ENCODE peak calls at places on chromosomes 4 and X, in nine cellular contexts. M is neuronal stem cell, B is MM.1S, X is neural progenitor cell, H is IMR-90, K is fibroblast of lung, E is OCI-LY7, G is SK-N-SH, Y is trophoblast cell. Z is an unnamed sample. For H3K4me1, the result is how much of the 10 kb centered on the place peaks cover.

GRCh38 chr4:7017446-7018048 is 25.6 kb upstream of the TADA2B start:
- DNase-seq in M (no peak), B (no peak), X (no peak), H (no peak), K (no peak), E (no peak), G (no peak), Y (no peak), Z (no peak)

GRCh38 chr4:150906987-150907633 is 108.0 kb downstream of the LRBA start:
- DNase-seq in M (peak), B (no peak), X (peak), H (no peak), K (peak), E (no peak), G (no peak), Y (no peak), Z (no peak)

GRCh38 chr4:158015241-158015640 is 157.6 kb downstream of the GASK1B start:
- DNase-seq in M (no peak), B (no peak), X (no peak), H (peak), K (peak), E (no peak), G (no peak), Y (no peak), Z (peak)

GRCh38 chrX:9493936-9494335 is 29.1 kb downstream of the TBL1X start:
- DNase-seq in M (no peak), B (no peak), X (no peak), H (no peak), K (peak), E (no peak), G (no peak), Y (no peak), Z (no peak)

GRCh38 chrX:57674861-57675260 is 5.2 kb downstream of the NLRP2B start:
- DNase-seq in M (no peak), B (no peak), X (no peak), H (no peak), K (no peak), E (no peak), G (no peak), Y (no peak), Z (no peak)

GRCh38 chrX:55039471-55039870 is 8.7 kb upstream of the ALAS2 start:
- DNase-seq in M (no peak), B (no peak), X (no peak), H (no peak), K (peak), E (no peak), G (no peak), Y (peak), Z (peak)

GRCh38 chrX:50838820-50839600 is 25.0 kb upstream of the SHROOM4 start:
- DNase-seq in M (no peak), B (no peak), X (no peak), H (no peak), K (peak), E (no peak), G (no peak), Y (peak), Z (peak)

GRCh38 chr4:151489462-151490203 is 80.7 kb downstream of the FHIP1A start:
- DNase-seq in M (no peak), B (no peak), X (peak), H (no peak), K (no peak), E (no peak), G (no peak), Y (peak), Z (no peak)

GRCh38 chr4:153555730-153556440 is 89.7 kb downstream of the TMEM131L start:
- DNase-seq in M (no peak), B (no peak), X (no peak), H (peak), K (peak), E (no peak), G (no peak), Y (no peak), Z (no peak)

DNA sequence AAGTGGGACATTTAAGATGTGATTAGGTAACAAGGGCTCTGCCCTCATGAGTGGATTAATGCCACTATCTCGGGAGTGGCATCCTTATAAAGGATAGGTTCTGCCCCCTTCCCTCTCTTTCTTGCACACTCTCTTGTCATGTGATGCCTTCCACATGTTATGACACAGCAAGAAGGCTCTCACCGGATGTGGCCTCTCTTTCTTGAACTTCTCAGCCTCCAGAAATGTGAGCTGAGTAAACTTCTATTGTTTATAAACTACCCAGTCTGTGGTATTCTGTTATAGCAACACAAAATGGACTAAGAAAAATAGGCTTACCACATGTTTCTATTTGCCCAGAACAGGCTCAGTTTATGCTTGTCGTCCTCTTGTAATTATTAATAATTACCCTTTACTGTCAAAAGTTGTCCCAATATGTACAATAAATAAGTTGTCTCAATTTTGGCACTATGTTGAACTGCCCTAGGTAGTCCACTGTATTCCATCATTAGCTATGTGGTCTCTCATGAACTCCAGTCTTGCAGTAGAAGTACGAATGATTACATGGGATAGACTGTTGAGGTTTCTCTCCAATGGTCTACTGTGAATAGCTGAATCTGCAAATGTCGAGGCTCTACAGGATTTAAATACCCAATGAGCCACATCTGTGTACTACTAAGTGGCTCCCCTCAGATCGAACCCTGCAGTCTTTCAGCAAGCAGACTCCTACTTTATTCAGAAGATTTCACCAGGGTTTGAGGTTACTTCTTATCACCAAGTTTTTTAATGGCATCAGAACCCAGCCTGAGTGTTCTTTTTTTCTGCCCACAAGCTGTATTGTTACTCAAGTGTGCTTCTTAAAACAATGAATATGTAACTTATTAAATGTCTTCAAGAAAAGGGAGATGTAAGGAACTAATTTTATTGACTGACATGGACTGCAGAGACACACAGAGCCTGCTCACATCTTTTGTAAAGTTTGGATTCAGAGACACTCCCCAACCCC is 102.0 kb upstream of the LEF1 start:
- DNase-seq in M (no peak), B (peak), X (no peak), H (peak), K (peak), E (no peak), G (no peak), Y (no peak), Z (peak)
- H3K27ac ChIP-seq in M (no peak), B (no peak), X (no peak), H (peak), K (peak), E (no peak), G (no peak), Y (no peak), Z (no peak)

GRCh38 chr4:95217197-95217596 is 331.6 kb downstream of the UNC5C start:
- DNase-seq in M (no peak), B (no peak), X (no peak), H (no peak), K (no peak), E (no peak), G (no peak), Y (no peak), Z (no peak)

GRCh38 chr4:95213361-95213760 is 335.4 kb downstream of the UNC5C start:
- DNase-seq in M (no peak), B (no peak), X (no peak), H (no peak), K (no peak), E (no peak), G (no peak), Y (no peak), Z (no peak)

GRCh38 chr4:95219109-95219508 is 329.7 kb downstream of the UNC5C start:
- DNase-seq in M (no peak), B (no peak), X (no peak), H (peak), K (peak), E (no peak), G (no peak), Y (no peak), Z (no peak)

GRCh38 chr4:95216636-95217035 is 332.1 kb downstream of the UNC5C start:
- DNase-seq in M (no peak), B (no peak), X (no peak), H (no peak), K (no peak), E (no peak), G (no peak), Y (no peak), Z (no peak)

GRCh38 chr4:95215991-95216605 is 332.7 kb downstream of the UNC5C start:
- DNase-seq in M (no peak), B (no peak), X (no peak), H (no peak), K (peak), E (no peak), G (no peak), Y (no peak), Z (no peak)
- H2AFZ ChIP-seq in M (no peak), B (no peak), X (no peak), H (no peak), K (no peak), E (no peak), G (no peak), Y (no peak), Z (no peak)

GRCh38 chrX:69203367-69204037 is 38.2 kb upstream of the PJA1 start:
- DNase-seq in M (no peak), B (no peak), X (no peak), H (no peak), K (no peak), E (no peak), G (no peak), Y (no peak), Z (no peak)
- H3K4me1 ChIP-seq in M (under half), B (under half), X (under half), H (under half), K (under half), E (under half), G (under half), Y (under half), Z (under half)

DNA sequence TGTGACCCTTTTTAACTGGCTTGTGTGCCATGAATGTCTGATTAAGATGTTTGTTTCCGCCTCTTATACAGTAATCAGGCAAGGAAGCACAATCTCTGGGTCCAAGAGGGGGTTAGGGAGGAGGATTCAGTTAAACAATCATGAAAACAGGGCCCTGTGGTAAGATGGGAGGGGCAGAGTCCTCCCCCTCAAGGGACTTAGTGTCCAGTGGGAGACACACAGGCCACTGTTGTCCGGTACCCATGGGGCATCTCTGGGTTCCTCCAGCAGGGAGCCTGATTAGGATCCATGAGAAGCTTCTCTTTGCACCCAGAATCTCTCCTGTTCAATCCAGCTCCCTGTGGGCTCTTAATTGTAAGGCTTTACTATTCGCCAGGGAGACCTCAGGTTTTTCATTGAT is 225.2 kb downstream of the PTTG2 start:
- DNase-seq in M (no peak), B (no peak), X (peak), H (no peak), K (no peak), E (no peak), G (no peak), Y (no peak), Z (no peak)
- H3K27ac ChIP-seq in M (no peak), B (no peak), X (no peak), H (no peak), K (no peak), E (no peak), G (no peak), Y (no peak), Z (no peak)